ENCODE peak calls at places on chromosomes 3 and 15, in six cellular contexts. L, H, J, A, D and X are unnamed samples. For H3K4me1, the result is how much of the 10 kb centered on the place peaks cover.

GRCh38 chr3:45034612-45035252 is 8.6 kb downstream of the CLEC3B start:
- DNase-seq in L (no peak), H (no peak), J (no peak), A (peak), D (no peak), X (peak)

GRCh38 chr15:58572521-58572920 is 140.7 kb downstream of the LIPC start:
- DNase-seq in A (no peak), J (no peak), L (no peak), D (no peak), H (no peak), X (no peak)

GRCh38 chr3:104388624-104389023 is 978.1 kb upstream of the ALCAM start:
- DNase-seq in A (no peak), H (no peak), D (no peak), L (no peak), J (no peak), X (no peak)

GRCh38 chr3:58422756-58423324 is 10.8 kb downstream of the PDHB start:
- DNase-seq in J (no peak), H (no peak), A (no peak), D (no peak), L (no peak), X (no peak)

GRCh38 chr3:146187334-146187950 is 26.5 kb upstream of the PLOD2 start:
- DNase-seq in L (no peak), A (no peak), H (no peak), D (peak), J (no peak), X (no peak)

GRCh38 chr3:170689218-170689874 is 103.5 kb upstream of the SLC7A14 start:
- DNase-seq in L (no peak), H (no peak), J (no peak), D (no peak), A (peak), X (no peak)

GRCh38 chr15:62565620-62566019 is 400.5 kb upstream of the C2CD4B start:
- DNase-seq in L (no peak), J (no peak), D (no peak), H (no peak), A (no peak), X (no peak)

GRCh38 chr15:95948371-95948770 is 382.1 kb upstream of the NR2F2 start:
- DNase-seq in H (no peak), D (no peak), L (no peak), A (no peak), J (no peak), X (no peak)

GRCh38 chr3:47370887-47371697 is 9.7 kb upstream of the PTPN23 start:
- DNase-seq in H (no peak), A (no peak), D (no peak), L (no peak), J (peak), X (no peak)

GRCh38 chr15:36807134-36807764 is 227.8 kb downstream of the CDIN1 start:
- DNase-seq in J (no peak), L (no peak), A (no peak), H (no peak), D (no peak), X (no peak)

DNA sequence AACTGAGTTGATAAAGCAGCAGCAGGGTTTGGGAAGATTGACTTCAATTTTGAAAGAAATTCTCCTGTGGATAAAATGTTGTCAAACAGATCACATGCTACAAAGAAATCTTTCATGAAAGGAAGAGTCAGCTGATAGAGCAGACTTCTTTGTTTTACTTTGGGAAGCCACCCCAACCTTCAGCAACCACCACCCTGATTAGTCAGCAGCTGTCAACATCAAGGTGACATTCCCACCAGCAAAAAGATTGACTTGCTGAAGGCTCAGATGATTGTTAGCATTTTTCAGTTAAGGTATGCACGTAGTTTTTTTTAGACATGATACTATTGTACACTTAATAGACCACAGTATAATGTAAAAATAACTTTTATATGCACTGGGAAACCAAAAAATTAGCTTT is 87.6 kb upstream of the ACKR4 start:
- DNase-seq in L (no peak), A (no peak), H (no peak), J (no peak), D (no peak), X (no peak)
- H3K4me1 ChIP-seq in L (under half), A (under half), H (under half), J (under half), D (under half), X (under half)

GRCh38 chr3:31532587-31533168 is at the start of gene STT3B:
- DNase-seq in L (no peak), J (peak), D (no peak), A (peak), H (peak), X (peak)

GRCh38 chr3:31533169-31533870 is 595 bp downstream of the STT3B start:
- DNase-seq in D (peak), H (peak), L (peak), J (peak), A (peak), X (peak)

GRCh38 chr3:31534036-31534435 is 1.3 kb downstream of the STT3B start:
- DNase-seq in L (no peak), H (no peak), J (no peak), D (no peak), A (no peak), X (no peak)

GRCh38 chr3:31539275-31539674 is 6.5 kb downstream of the STT3B start:
- DNase-seq in D (no peak), J (no peak), L (no peak), H (no peak), A (no peak), X (no peak)

GRCh38 chr3:31536417-31536991 is 3.8 kb downstream of the STT3B start:
- DNase-seq in D (no peak), L (no peak), A (no peak), H (no peak), J (no peak), X (no peak)
- H3K4me1 ChIP-seq in D (under half), L (under half), A (half or more), H (under half), J (under half), X (under half)

DNA sequence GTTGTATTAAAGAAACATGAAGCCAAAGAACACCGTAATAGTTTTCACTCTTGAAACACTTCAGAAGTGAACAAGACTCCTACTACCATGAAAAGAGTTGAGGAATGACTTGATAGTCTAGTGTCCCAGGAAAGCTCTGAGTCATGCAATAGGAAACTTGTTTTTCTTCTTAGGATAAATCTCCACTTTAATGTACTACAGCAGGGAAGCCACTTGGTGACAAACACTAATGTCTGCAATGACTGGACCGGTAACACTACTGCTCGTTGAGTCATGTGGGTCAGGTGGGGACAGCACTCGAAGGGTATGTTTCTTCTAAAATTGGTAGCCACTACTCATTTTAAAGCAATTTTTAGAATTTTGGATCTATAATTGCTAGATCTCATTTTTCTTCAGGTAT is 291.7 kb upstream of the CNTN3 start:
- DNase-seq in D (no peak), J (no peak), H (no peak), A (no peak), L (no peak), X (no peak)
- H3K4me1 ChIP-seq in D (under half), J (under half), H (under half), A (under half), L (under half), X (under half)

DNA sequence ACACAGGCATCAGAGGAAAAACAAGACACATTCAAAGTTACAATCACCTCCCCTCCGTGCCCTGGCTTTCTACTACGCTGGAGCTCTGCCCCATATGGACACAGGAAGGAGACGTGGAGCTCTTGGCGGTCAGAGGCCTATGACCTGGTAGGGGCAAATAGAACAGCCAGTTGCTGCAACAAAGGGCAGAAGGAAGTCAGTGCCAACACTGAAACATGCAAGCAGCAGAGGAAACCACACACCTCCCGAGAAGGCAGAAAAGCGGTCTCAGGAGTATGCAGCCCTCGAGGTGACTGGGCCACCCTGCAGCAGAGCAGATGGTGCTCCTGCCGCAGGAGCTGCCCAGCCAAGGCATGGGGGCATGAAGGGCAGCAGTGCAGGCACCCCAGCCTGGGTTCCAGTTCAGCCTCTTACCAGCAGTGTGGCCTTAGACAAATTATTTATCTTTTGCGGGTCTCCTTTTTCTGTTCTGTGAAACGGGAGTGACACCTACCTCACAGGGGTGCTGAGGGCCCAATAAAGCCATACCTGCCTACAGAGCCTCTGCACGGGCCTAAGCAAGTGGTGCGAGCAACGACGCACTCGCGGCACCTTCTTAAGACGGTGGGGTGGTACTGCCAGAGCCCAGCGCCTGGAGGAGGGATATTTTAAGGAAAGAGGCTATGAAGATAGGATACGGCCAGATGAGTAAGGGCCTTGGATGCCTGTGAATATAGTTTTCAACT is 8.6 kb downstream of the ZXDC start:
- DNase-seq in A (no peak), H (no peak), L (no peak), D (no peak), J (no peak), X (no peak)
- H3K4me1 ChIP-seq in A (half or more), H (under half), L (under half), D (under half), J (under half), X (half or more)

GRCh38 chr15:81852826-81853225 is 193.0 kb downstream of the MEX3B start:
- DNase-seq in L (no peak), D (no peak), H (no peak), A (no peak), J (no peak), X (no peak)
- H3K4me1 ChIP-seq in L (under half), D (under half), H (under half), A (under half), J (under half), X (under half)